ENCODE peak calls at places on chromosome 6, in five cellular contexts. A is HCT116, X is epithelial cell of esophagus, V is WERI-Rb-1, L is thoracic aorta. U is an unnamed sample.

GRCh38 chr6:152118678-152119077 is 311.2 kb downstream of the ESR1 start:
- DNase-seq in A (no peak), X (peak), V (no peak), L (no peak), U (no peak)

GRCh38 chr6:12848969-12849368 is 132.4 kb downstream of the PHACTR1 start:
- DNase-seq in A (no peak), X (no peak), V (no peak), L (no peak), U (no peak)

GRCh38 chr6:152950240-152950639 is 32.6 kb downstream of the FBXO5 start:
- DNase-seq in A (no peak), X (no peak), V (no peak), L (no peak), U (no peak)

GRCh38 chr6:107077710-107078109 is 37.6 kb downstream of the BEND3 start:
- DNase-seq in A (no peak), X (no peak), V (no peak), L (no peak), U (no peak)

GRCh38 chr6:7728855-7729590 is 3.1 kb downstream of the BMP6 start:
- DNase-seq in A (no peak), X (no peak), V (no peak), L (no peak), U (no peak)

GRCh38 chr6:57109905-57110304 is 19.9 kb downstream of the ZNF451 start:
- DNase-seq in A (no peak), X (peak), V (no peak), L (no peak), U (no peak)

GRCh38 chr6:15825332-15825930 is 162.6 kb upstream of the DTNBP1 start:
- DNase-seq in A (no peak), X (no peak), V (no peak), L (no peak), U (no peak)

GRCh38 chr6:66731310-66731709 is 1024.3 kb upstream of the EYS start:
- DNase-seq in A (no peak), X (no peak), V (no peak), L (no peak), U (peak)

GRCh38 chr6:46216879-46217278 is 46.1 kb upstream of the ENPP5 start:
- DNase-seq in A (no peak), X (no peak), V (no peak), L (no peak), U (no peak)

GRCh38 chr6:129774697-129775447 is 64.9 kb upstream of the ARHGAP18 start:
- DNase-seq in A (peak), X (peak), V (peak), L (peak), U (peak)

GRCh38 chr6:12911387-12911960 is 194.9 kb downstream of the PHACTR1 start:
- DNase-seq in A (no peak), X (peak), V (no peak), L (no peak), U (peak)

GRCh38 chr6:6505111-6505510 is 83.4 kb upstream of the LY86 start:
- DNase-seq in A (no peak), X (peak), V (no peak), L (no peak), U (no peak)
- TF ChIP-seq CTCF in A (peak), X (no peak), V (peak), L (no peak), U (no peak)

DNA sequence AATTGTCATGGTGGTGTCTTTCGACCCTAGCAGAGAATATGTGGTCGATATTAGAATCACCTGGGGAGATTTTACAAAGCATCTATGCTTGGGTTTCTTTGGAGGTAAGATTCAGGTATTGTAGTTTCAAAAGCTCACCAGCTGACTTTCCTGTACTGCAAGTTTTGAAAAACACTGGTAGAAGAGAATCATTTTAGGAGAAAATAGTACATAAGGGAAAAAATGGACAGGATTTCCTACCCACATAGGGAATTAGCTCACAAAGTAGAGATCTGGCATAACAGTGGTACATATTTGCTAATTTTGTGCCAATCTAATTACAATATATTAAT is 27.4 kb upstream of the ABT1 start:
- DNase-seq in A (no peak), X (peak), V (no peak), L (no peak), U (no peak)
- H3K4me3 ChIP-seq in A (no peak), X (peak), V (peak), L (peak), U (peak)

DNA sequence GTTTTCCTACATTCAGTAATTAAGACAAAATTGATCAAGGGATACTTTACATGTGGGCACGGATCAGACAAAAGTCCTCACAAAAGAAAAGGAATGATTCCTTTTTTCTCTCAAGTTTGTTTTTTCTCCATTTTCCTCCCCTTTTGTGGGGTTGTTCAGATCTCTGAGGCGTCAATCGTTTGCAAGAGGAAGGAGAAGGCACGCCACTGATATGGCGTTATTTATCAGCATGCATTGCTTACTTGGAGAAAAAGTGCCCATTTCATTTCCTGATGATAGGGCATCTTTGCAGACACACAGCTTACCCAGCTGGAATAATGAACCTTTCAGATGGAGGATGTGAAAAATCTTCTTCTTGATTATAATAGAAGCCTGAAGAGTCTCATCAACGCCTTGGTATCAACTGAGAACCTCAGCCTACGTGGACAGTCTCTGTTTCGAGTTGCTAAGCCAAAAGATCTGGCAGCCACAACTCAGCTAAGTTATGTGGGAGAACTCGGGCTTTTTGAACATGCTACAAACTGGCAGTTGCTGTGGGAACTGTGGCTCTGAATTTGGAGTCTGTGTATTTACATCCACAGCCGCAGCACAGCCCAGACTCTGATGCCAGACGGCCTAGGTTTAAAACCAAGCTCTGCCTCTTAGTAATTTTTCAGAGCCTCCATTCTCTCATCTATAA is 36.0 kb downstream of the RIPOR2 start:
- DNase-seq in A (no peak), X (no peak), V (no peak), L (no peak), U (peak)
- TF ChIP-seq CTCF in A (no peak), X (no peak), V (no peak), L (no peak), U (no peak)

DNA sequence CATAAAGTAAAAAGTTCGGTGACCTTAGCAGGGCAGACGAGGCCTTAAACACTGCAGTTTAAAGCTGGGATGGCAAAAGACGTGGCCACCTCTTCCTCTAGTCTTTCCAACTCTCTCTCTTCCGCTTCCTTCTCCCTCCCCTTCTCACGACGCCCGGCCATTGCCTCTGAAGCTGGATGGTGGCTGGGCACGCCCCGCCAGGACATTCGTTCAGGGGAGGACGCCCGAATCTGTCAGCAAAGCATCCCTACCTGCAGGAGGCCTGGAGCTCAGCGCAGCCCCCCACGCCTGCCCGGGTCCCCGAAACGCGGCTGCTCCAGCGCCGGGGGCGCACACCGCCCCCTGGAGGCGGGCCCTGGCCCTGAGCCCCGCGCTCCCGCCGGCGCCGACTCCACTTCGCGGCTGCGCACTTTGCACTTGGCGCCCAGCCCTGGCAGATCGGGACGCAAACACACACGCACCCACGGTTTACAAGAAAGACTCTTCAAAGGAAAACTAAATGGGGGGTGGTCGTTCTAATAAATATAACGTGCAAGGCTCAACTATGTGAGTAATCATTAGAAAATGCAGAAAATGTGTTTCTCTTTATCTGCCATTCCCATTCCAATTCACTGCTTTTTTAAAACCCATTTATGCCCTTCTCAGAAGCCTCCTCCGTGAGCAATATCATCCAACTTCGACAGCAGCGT is 54.7 kb upstream of the FOXC1 start:
- DNase-seq in A (no peak), X (peak), V (peak), L (no peak), U (peak)
- H3K4me3 ChIP-seq in A (no peak), X (peak), V (peak), L (peak), U (peak)